ENCODE peak calls at places on chromosomes 12 and 14, in six cellular contexts. S is HepG2, C is right cardiac atrium, O is pancreas, I is H9, B is caudate nucleus. G is an unnamed sample.

GRCh38 chr12:70849265-70849960 is 71.1 kb downstream of the PTPRR start:
- DNase-seq in B (no peak), C (no peak), I (no peak), O (no peak), S (peak), G (no peak)

GRCh38 chr14:70203686-70204085 is 14.9 kb upstream of the SLC8A3 start:
- DNase-seq in I (peak), S (no peak), O (no peak), B (no peak), C (no peak), G (no peak)

GRCh38 chr14:54374117-54374884 is 22.5 kb upstream of the CDKN3 start:
- DNase-seq in C (no peak), B (no peak), O (no peak), I (no peak), S (peak), G (no peak)

GRCh38 chr14:66495214-66496098 is 9.3 kb downstream of the CCDC196 start:
- DNase-seq in I (peak), C (no peak), S (peak), O (peak), B (no peak), G (no peak)

GRCh38 chr14:22232486-22232885 is 356.5 kb downstream of the DAD1 start:
- DNase-seq in I (peak), B (no peak), S (no peak), O (no peak), C (no peak), G (no peak)

GRCh38 chr12:77685112-77685511 is 145.6 kb upstream of the NAV3 start:
- DNase-seq in I (peak), C (peak), S (peak), O (no peak), B (peak), G (peak)

GRCh38 chr12:130765186-130765659 is 49.1 kb upstream of the RIMBP2 start:
- DNase-seq in S (no peak), B (no peak), C (no peak), I (no peak), O (no peak), G (no peak)

GRCh38 chr14:92341791-92342190 is 18.8 kb downstream of the SLC24A4 start:
- DNase-seq in B (no peak), O (no peak), I (no peak), C (no peak), S (no peak), G (no peak)

GRCh38 chr12:23950011-23950774 is 723 bp upstream of the SOX5 start:
- DNase-seq in I (peak), B (no peak), S (peak), O (no peak), C (peak), G (no peak)

GRCh38 chr14:58668848-58669480 is 31.2 kb downstream of the DACT1 start:
- DNase-seq in B (no peak), O (no peak), C (no peak), S (no peak), I (no peak), G (no peak)

GRCh38 chr12:59839514-59839913 is 243.7 kb downstream of the SLC16A7 start:
- DNase-seq in B (no peak), S (no peak), O (no peak), I (no peak), C (no peak), G (no peak)

GRCh38 chr14:100056964-100057817 is 8.0 kb upstream of the EVL start:
- DNase-seq in S (no peak), B (no peak), C (no peak), I (no peak), O (no peak), G (no peak)

GRCh38 chr14:61561657-61562276 is 133.5 kb upstream of the HIF1A start:
- DNase-seq in S (peak), C (peak), B (no peak), O (peak), I (peak), G (peak)

GRCh38 chr14:81454572-81455218 is 54.6 kb upstream of the STON2 start:
- DNase-seq in O (no peak), C (no peak), I (no peak), B (no peak), S (no peak), G (no peak)

DNA sequence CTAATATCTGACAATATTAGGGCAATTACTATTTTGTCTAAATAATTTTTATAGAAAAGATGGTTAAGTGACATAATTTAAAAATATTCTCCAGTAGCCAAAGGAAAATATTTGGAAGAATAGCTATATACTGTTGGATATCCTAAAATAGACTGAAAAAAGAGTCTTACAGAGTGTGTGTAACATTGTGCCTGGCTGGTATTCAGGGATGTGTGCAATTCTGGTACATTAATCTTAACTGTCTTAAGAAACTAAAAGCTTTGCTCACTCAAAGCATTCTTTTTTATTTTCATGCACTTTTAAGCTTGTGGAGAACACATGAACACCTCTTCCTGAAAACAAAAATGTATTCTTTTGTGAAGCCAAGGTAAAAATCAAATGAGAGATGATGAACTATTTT is 10.1 kb upstream of the NR2C1 start:
- DNase-seq in I (no peak), S (no peak), B (no peak), C (no peak), O (no peak), G (no peak)
- H3K27ac ChIP-seq in I (no peak), S (no peak), B (no peak), C (no peak), O (no peak), G (peak)

DNA sequence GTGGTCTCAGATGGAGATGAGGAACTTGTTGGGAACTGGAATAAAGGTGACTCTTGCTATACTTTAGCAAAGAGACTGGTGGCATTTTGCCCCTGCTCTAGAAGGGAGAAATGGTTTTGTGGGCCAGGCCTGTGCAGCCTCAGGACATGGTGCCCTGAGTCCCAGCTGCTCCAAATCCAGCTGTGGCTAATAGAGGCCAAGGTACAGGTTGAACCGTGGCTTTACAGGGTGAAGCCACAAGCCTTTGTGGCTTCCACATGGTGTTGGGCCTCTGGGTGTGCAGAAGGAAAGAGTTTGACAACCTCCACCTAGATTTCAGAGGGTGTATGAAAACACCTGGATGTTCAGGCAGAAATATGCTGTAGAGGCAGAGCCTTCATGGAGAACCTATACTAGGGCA is 586.0 kb downstream of the FLRT2 start:
- DNase-seq in O (no peak), B (no peak), C (no peak), I (no peak), S (no peak), G (no peak)
- H3K27ac ChIP-seq in O (no peak), B (no peak), C (no peak), I (no peak), S (no peak), G (no peak)

DNA sequence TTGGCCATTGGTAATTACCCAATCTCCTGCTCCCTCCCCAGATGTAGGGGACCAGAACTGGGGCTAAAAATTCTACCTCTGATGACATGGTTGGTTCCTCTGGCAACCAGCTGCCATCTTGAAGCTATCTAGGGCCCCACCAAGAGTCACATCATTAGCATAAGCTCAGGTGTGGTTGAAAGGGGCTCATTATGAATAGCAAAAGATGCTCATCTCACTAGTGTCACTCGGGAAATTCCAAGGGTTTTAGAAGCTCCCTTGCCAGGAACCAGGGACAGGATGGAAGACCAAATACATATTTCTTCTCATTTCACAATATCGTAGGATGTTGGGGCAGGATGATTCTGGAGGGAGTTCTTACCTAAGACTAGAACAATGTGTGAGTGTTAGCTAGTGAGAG is 38.6 kb downstream of the EID3 start:
- DNase-seq in C (no peak), O (no peak), I (no peak), S (no peak), B (no peak), G (no peak)
- H3K27ac ChIP-seq in C (no peak), O (no peak), I (no peak), S (no peak), B (no peak), G (no peak)

GRCh38 chr14:105473033-105473676 is 1.5 kb upstream of the CRIP2 start:
- DNase-seq in B (no peak), I (no peak), C (peak), O (peak), S (no peak), G (peak)
- H3K27ac ChIP-seq in B (peak), I (no peak), C (peak), O (peak), S (no peak), G (peak)

GRCh38 chr12:107761502-107761904 is 566 bp upstream of the PRDM4 start:
- DNase-seq in I (peak), S (no peak), C (no peak), O (no peak), B (peak), G (no peak)
- H3K27ac ChIP-seq in I (no peak), S (no peak), C (peak), O (peak), B (peak), G (peak)

DNA sequence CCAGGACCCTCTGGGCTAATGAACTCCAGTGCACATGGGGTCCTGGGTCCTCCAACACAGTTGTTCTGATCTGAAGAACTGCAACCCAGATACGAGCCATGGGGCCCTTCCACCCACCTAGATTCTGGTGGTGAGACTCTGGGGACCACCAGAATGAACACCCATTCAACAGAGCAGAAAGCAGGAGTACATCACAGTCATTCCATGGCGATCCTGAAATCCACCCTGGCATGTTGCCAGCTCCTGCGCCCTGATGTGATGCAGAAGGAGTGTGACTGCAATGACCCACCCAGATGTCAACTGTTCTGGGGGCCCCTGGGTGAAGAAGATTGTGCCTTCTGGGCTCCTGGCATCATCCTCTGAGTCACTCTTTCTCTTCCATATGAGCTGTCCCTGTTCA is 211.6 kb downstream of the KIF26A start:
- DNase-seq in O (peak), S (no peak), B (no peak), C (no peak), I (no peak), G (no peak)
- H3K27ac ChIP-seq in O (no peak), S (no peak), B (no peak), C (no peak), I (no peak), G (no peak)

GRCh38 chr12:48815281-48816110 is 2.8 kb upstream of the CACNB3 start:
- DNase-seq in O (peak), C (peak), I (peak), B (peak), S (peak), G (peak)
- H3K27ac ChIP-seq in O (peak), C (peak), I (no peak), B (peak), S (no peak), G (peak)

GRCh38 chr12:89756638-89757321 is 48.1 kb upstream of the ATP2B1 start:
- DNase-seq in I (no peak), S (peak), C (no peak), B (no peak), O (no peak), G (no peak)
- H3K27ac ChIP-seq in I (no peak), S (no peak), C (no peak), B (no peak), O (peak), G (peak)

GRCh38 chr12:119693006-119693405 is 25.1 kb downstream of the PRKAB1 start:
- DNase-seq in B (no peak), C (peak), I (no peak), S (no peak), O (peak), G (no peak)
- H3K27ac ChIP-seq in B (peak), C (no peak), I (no peak), S (no peak), O (peak), G (no peak)